ENCODE peak calls at places on chromosomes 3 and 15, in four cellular contexts. A is K562, E is GM12878, H is GM12891. N is an unnamed sample.

GRCh38 chr15:85926834-85927233 is 132.1 kb upstream of the KLHL25 start:
- DNase-seq in A (no peak), E (no peak), H (no peak), N (no peak)

GRCh38 chr3:84965141-84965540 is 6.4 kb downstream of the CADM2 start:
- DNase-seq in A (no peak), H (no peak), E (no peak), N (no peak)

GRCh38 chr3:19013879-19014278 is 134.4 kb upstream of the KCNH8 start:
- DNase-seq in H (no peak), E (no peak), A (no peak), N (no peak)

GRCh38 chr3:70943886-70944285 is 631.4 kb upstream of the MDFIC2 start:
- DNase-seq in H (no peak), E (no peak), A (no peak), N (no peak)

GRCh38 chr15:47505712-47506542 is 211.4 kb upstream of the SEMA6D start:
- DNase-seq in A (no peak), E (no peak), H (no peak), N (no peak)

GRCh38 chr3:105715372-105715771 is 153.4 kb downstream of the CBLB start:
- DNase-seq in H (no peak), E (no peak), A (no peak), N (no peak)

GRCh38 chr15:75731248-75732100 is 18.8 kb upstream of the CSPG4 start:
- DNase-seq in A (peak), H (no peak), E (no peak), N (no peak)

GRCh38 chr3:183339461-183340086 is 86.5 kb downstream of the B3GNT5 start:
- DNase-seq in E (no peak), H (no peak), A (no peak), N (no peak)

GRCh38 chr3:58544546-58544945 is 7.6 kb upstream of the ACOX2 start:
- DNase-seq in E (no peak), A (no peak), H (no peak), N (no peak)

DNA sequence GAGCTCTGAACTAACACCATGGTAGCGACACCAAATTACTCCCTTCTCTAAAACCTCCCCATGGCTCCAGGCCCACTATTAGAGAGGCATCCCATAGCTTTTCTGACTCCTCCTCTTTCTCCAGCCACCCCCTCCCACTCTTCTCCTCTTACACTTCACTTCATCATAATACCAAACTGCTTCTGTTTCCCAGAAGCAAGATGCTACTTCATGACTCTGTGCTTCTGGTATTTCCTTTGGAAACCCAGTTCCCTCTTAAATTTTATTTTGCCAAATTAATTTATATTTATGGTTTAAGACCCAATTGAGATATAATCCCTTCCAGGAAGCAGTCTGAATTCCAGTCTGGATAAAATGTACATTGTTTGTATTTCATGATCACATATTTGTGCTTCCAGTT is 465.1 kb upstream of the PDZRN3 start:
- DNase-seq in E (no peak), H (no peak), A (no peak), N (no peak)
- TF ChIP-seq SPI1 in E (no peak), H (no peak), A (no peak), N (no peak)

GRCh38 chr15:63348392-63348791 is 33.3 kb downstream of the CA12 start:
- DNase-seq in H (no peak), A (no peak), E (no peak), N (peak)
- TF ChIP-seq SPI1 in H (no peak), A (no peak), E (no peak), N (no peak)

DNA sequence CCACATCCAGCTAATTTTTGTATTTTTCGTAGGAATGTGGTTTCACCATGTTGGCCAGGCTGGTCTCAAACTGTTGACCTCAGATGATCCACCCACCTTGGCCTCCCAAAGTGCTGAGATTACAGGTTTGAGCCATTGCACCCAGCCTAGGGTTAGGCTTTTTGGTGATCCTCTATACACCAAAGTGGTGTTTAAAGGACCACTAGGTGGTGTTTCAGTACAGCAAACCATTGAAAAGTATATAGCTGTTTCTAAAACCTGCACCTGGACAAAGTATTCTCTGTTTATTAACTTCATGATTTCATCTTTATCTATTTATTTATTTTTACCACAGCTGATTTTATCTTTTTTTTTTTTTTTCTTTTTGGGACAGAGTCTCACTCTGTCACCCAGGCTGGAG is 68.4 kb downstream of the MINDY2 start:
- DNase-seq in E (no peak), H (no peak), A (peak), N (peak)
- TF ChIP-seq SPI1 in E (no peak), H (no peak), A (no peak), N (no peak)

DNA sequence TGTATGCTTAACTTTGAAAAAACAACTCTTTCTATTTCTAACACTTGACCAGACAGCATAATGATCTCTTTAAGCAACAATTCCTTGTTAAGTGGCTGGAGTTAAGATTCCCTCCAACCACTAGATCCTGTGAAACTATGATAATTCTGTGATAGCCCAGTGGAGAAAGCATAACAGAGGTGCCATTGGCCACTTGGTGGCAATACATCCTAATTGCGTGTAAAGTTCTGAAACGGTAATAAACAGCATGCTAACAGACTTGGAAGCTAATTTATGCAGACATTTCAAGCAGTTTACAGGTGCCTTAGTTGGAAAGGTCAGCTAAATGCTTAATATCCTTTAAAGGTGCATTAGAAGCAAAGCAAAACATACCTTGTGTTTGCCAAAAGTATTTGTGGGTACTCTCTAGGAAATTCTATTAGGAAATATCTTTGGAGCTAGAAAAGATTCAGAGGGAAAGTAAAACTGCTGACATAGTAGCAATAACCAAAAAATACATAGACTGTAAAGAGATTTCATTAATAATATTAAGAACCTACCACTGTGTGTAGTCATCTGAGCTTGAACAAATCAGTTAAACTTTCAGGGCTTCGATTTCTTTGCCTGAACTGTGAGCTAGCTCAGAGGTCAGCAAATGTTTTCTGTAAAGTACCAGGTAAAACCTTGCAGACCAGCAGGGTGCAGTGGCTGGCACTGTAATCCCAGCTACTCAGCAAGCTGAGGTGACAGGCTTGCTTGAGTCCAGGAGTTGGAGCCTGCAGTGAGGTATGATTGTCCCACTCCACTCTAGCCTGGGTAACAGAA is 19.0 kb upstream of the CSTA start:
- DNase-seq in A (peak), H (no peak), E (no peak), N (peak)
- TF ChIP-seq SPI1 in A (no peak), H (no peak), E (no peak), N (no peak)